ENCODE peak calls at places on chromosomes 16 and 17, in eight cellular contexts. One of them, this sample, is unnamed.

GRCh38 chr17:17785407-17785806 is 51.4 kb downstream of the SREBF1 start:
- DNase-seq in IMR-90: no peak
- DNase-seq in ovary: no peak
- DNase-seq in CD4-positive, alpha-beta T cell: no peak
- DNase-seq in PC-3: no peak
- DNase-seq in GM12865: no peak
- DNase-seq in choroid plexus epithelial cell: no peak
- DNase-seq in GM23338: no peak
- DNase-seq in this sample: no peak

GRCh38 chr17:43402078-43402477 is 3.3 kb downstream of the ARL4D start:
- DNase-seq in PC-3: no peak
- DNase-seq in ovary: no peak
- DNase-seq in GM23338: no peak
- DNase-seq in choroid plexus epithelial cell: no peak
- DNase-seq in CD4-positive, alpha-beta T cell: no peak
- DNase-seq in GM12865: no peak
- DNase-seq in IMR-90: no peak
- DNase-seq in this sample: no peak

GRCh38 chr16:17777461-17777863 is 306.7 kb upstream of the XYLT1 start:
- DNase-seq in GM23338: no peak
- DNase-seq in IMR-90: peak
- DNase-seq in choroid plexus epithelial cell: peak
- DNase-seq in ovary: no peak
- DNase-seq in CD4-positive, alpha-beta T cell: no peak
- DNase-seq in PC-3: no peak
- DNase-seq in GM12865: no peak
- DNase-seq in this sample: no peak

GRCh38 chr16:76292218-76292617 is 15.0 kb downstream of the CNTNAP4 start:
- DNase-seq in CD4-positive, alpha-beta T cell: no peak
- DNase-seq in GM12865: no peak
- DNase-seq in choroid plexus epithelial cell: no peak
- DNase-seq in ovary: no peak
- DNase-seq in IMR-90: no peak
- DNase-seq in PC-3: no peak
- DNase-seq in GM23338: no peak
- DNase-seq in this sample: no peak

GRCh38 chr17:4785311-4786110 is 653 bp downstream of the VMO1 start:
- DNase-seq in GM23338: no peak
- DNase-seq in IMR-90: no peak
- DNase-seq in GM12865: no peak
- DNase-seq in choroid plexus epithelial cell: no peak
- DNase-seq in CD4-positive, alpha-beta T cell: peak
- DNase-seq in PC-3: no peak
- DNase-seq in ovary: no peak
- DNase-seq in this sample: no peak

GRCh38 chr17:75064867-75065561 is 18.0 kb downstream of the KCTD2 start:
- DNase-seq in CD4-positive, alpha-beta T cell: no peak
- DNase-seq in PC-3: no peak
- DNase-seq in choroid plexus epithelial cell: no peak
- DNase-seq in IMR-90: no peak
- DNase-seq in ovary: no peak
- DNase-seq in GM12865: no peak
- DNase-seq in GM23338: peak
- DNase-seq in this sample: no peak

GRCh38 chr17:8799001-8799850 is at the start of gene MFSD6L:
- DNase-seq in GM12865: peak
- DNase-seq in CD4-positive, alpha-beta T cell: no peak
- DNase-seq in choroid plexus epithelial cell: peak
- DNase-seq in GM23338: peak
- DNase-seq in IMR-90: no peak
- DNase-seq in PC-3: no peak
- DNase-seq in ovary: no peak
- DNase-seq in this sample: peak

GRCh38 chr17:35052240-35052608 is 11.3 kb downstream of the RFFL start:
- DNase-seq in ovary: no peak
- DNase-seq in PC-3: no peak
- DNase-seq in choroid plexus epithelial cell: peak
- DNase-seq in GM23338: no peak
- DNase-seq in CD4-positive, alpha-beta T cell: no peak
- DNase-seq in GM12865: peak
- DNase-seq in IMR-90: peak
- DNase-seq in this sample: no peak

GRCh38 chr17:32870969-32871368 is 6.0 kb downstream of the MYO1D start:
- DNase-seq in PC-3: no peak
- DNase-seq in CD4-positive, alpha-beta T cell: no peak
- DNase-seq in GM12865: no peak
- DNase-seq in IMR-90: no peak
- DNase-seq in ovary: no peak
- DNase-seq in choroid plexus epithelial cell: peak
- DNase-seq in GM23338: no peak
- DNase-seq in this sample: no peak

GRCh38 chr17:49576121-49576905 is 642 bp downstream of the NXPH3 start:
- DNase-seq in choroid plexus epithelial cell: peak
- DNase-seq in CD4-positive, alpha-beta T cell: no peak
- DNase-seq in ovary: peak
- DNase-seq in PC-3: peak
- DNase-seq in GM12865: no peak
- DNase-seq in IMR-90: peak
- DNase-seq in GM23338: peak
- DNase-seq in this sample: no peak

DNA sequence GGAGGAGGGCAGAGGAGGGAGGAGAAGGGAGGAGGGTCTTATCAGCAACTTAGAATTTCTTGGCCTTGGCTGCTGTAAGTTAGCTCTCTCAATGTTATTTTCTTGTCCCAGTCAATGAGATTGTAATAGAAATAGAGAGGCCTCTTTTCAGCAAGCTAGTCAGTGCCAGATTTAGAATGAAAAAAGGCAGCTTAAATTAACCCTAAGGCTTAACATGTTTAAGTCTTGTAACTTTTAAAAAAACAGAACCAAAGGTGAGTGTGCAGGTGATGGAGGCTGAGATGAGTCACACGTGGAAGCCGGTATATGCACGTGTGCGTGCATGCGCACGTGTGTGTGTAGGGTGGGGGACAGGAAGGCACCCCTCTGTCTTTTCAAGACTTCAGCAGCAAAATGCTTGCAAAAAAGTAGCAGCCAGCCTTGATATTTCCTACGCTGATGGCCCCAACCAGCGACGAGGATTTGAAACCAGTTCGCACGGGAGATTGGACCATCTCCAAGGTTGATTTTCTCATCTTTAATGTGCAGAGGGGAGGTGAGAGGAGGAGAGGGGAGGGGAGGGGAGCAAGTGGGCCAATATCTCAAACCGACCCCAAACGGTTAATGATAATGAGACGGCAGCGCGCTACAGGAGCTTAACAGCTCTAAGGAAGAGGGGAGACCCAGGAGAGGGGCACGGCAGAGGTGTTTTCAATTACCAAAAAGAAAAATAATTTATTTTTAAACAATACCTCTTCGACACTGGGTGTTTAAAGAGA is 154.8 kb downstream of the ZNF423 start:
- DNase-seq in GM23338: peak
- DNase-seq in CD4-positive, alpha-beta T cell: no peak
- DNase-seq in ovary: peak
- DNase-seq in IMR-90: no peak
- DNase-seq in GM12865: no peak
- DNase-seq in PC-3: no peak
- DNase-seq in choroid plexus epithelial cell: peak
- DNase-seq in this sample: no peak
- TF ChIP-seq CTCF in GM23338: no peak
- TF ChIP-seq CTCF in CD4-positive, alpha-beta T cell: no peak
- TF ChIP-seq CTCF in ovary: no peak
- TF ChIP-seq CTCF in IMR-90: no peak
- TF ChIP-seq CTCF in GM12865: no peak
- TF ChIP-seq CTCF in PC-3: no peak
- TF ChIP-seq CTCF in choroid plexus epithelial cell: no peak
- TF ChIP-seq CTCF in this sample: no peak

DNA sequence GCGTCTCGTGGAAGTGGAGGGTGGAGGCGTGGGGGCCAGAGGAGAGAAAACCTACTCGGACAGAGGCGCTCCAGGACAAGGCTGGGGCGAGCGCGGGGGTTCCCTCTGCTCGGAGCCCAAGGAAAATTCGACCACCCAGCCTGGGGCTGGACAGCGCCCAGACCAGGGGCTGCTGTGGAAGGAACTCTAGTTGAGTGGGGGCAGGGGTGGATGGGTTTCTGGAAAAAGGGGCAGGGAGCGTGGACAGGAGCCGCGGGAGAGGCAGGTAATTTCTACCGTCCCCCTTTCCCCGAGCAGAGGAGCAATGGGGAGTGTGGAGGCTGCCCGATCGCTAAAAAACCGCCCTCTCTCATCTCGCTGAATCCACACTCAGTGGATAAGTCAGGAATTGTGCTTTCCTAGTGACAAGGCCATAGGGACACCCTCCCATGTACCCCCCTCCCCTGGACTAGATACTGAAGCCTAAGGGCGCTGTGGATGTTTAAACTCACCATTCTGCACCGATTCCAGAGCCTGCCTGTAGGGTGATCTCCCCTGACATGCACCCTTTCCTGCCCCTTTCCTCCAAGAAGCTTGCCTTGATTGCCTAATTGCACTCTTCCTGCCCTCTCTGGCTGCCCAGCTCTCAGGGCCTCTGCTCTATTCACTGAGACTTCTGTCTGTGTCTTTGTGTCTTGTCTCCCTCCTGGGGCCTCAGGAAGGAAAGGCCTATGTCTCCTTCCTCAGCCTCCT is 90.7 kb upstream of the TMEM97 start:
- DNase-seq in IMR-90: no peak
- DNase-seq in ovary: no peak
- DNase-seq in choroid plexus epithelial cell: no peak
- DNase-seq in CD4-positive, alpha-beta T cell: no peak
- DNase-seq in PC-3: no peak
- DNase-seq in GM23338: peak
- DNase-seq in GM12865: no peak
- DNase-seq in this sample: no peak
- TF ChIP-seq CTCF in IMR-90: peak
- TF ChIP-seq CTCF in ovary: no peak
- TF ChIP-seq CTCF in choroid plexus epithelial cell: peak
- TF ChIP-seq CTCF in CD4-positive, alpha-beta T cell: no peak
- TF ChIP-seq CTCF in PC-3: no peak
- TF ChIP-seq CTCF in GM23338: peak
- TF ChIP-seq CTCF in GM12865: peak
- TF ChIP-seq CTCF in this sample: peak

DNA sequence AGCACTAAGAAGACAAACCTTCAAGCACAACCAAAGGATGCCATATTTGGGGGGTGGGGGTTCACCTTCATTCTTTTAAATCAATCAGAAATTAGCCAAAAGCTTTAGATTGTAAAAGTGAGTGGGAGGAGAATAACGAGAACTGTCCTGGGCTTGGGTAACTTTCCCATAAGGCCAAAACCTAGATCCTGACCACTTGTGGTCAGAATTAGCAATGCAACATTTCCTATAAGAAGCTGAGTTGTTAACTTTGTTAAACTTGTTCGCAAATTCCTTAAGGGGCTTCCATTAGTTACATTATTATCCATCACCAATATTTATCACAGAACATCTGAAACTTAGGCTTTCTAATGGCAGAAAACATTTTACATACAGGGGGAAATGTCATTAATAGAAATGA is 25.1 kb downstream of the STAT5B start:
- DNase-seq in IMR-90: no peak
- DNase-seq in GM12865: no peak
- DNase-seq in GM23338: peak
- DNase-seq in choroid plexus epithelial cell: peak
- DNase-seq in PC-3: no peak
- DNase-seq in CD4-positive, alpha-beta T cell: no peak
- DNase-seq in ovary: no peak
- DNase-seq in this sample: no peak
- TF ChIP-seq CTCF in IMR-90: peak
- TF ChIP-seq CTCF in GM12865: no peak
- TF ChIP-seq CTCF in GM23338: peak
- TF ChIP-seq CTCF in choroid plexus epithelial cell: peak
- TF ChIP-seq CTCF in PC-3: no peak
- TF ChIP-seq CTCF in CD4-positive, alpha-beta T cell: no peak
- TF ChIP-seq CTCF in ovary: no peak
- TF ChIP-seq CTCF in this sample: peak

GRCh38 chr17:45666046-45666600 is 118.0 kb upstream of the CRHR1 start:
- DNase-seq in ovary: no peak
- DNase-seq in GM12865: no peak
- DNase-seq in CD4-positive, alpha-beta T cell: no peak
- DNase-seq in IMR-90: no peak
- DNase-seq in choroid plexus epithelial cell: no peak
- DNase-seq in GM23338: peak
- DNase-seq in PC-3: peak
- DNase-seq in this sample: no peak
- TF ChIP-seq CTCF in ovary: no peak
- TF ChIP-seq CTCF in GM12865: no peak
- TF ChIP-seq CTCF in CD4-positive, alpha-beta T cell: no peak
- TF ChIP-seq CTCF in IMR-90: no peak
- TF ChIP-seq CTCF in choroid plexus epithelial cell: peak
- TF ChIP-seq CTCF in GM23338: peak
- TF ChIP-seq CTCF in PC-3: peak
- TF ChIP-seq CTCF in this sample: no peak

GRCh38 chr16:31200821-31201510 is 1.6 kb downstream of the PYCARD start:
- DNase-seq in choroid plexus epithelial cell: peak
- DNase-seq in ovary: no peak
- DNase-seq in IMR-90: no peak
- DNase-seq in GM12865: peak
- DNase-seq in PC-3: peak
- DNase-seq in CD4-positive, alpha-beta T cell: no peak
- DNase-seq in GM23338: no peak
- DNase-seq in this sample: no peak
- TF ChIP-seq CTCF in choroid plexus epithelial cell: peak
- TF ChIP-seq CTCF in ovary: no peak
- TF ChIP-seq CTCF in IMR-90: peak
- TF ChIP-seq CTCF in GM12865: peak
- TF ChIP-seq CTCF in PC-3: no peak
- TF ChIP-seq CTCF in CD4-positive, alpha-beta T cell: peak
- TF ChIP-seq CTCF in GM23338: no peak
- TF ChIP-seq CTCF in this sample: no peak

This sample was measured in progenitor cell of endocrine pancreas.